ENCODE peak calls at places on chromosomes 13 and 19, in eight cellular contexts. U is GM23338, K is mucosa of descending colon, J is A549, S is aorta, L is K562, X is gastrocnemius medialis, A is GM23248. E is an unnamed sample. For H3K4me1, the result is how much of the 10 kb centered on the place peaks cover.

GRCh38 chr13:61036715-61037114 is 378.9 kb downstream of the PCDH20 start:
- DNase-seq in U (no peak), X (no peak), S (no peak), L (no peak), A (no peak), K (no peak), J (no peak), E (no peak)

GRCh38 chr13:106612688-106613087 is 44.8 kb upstream of the ARGLU1 start:
- DNase-seq in S (peak), A (peak), K (no peak), U (no peak), X (peak), J (no peak), L (no peak), E (peak)

GRCh38 chr19:23996549-23996948 is 81.9 kb downstream of the ZNF726 start:
- DNase-seq in A (peak), X (no peak), K (no peak), S (no peak), J (peak), L (peak), U (peak), E (no peak)

GRCh38 chr19:40576181-40576584 is 490 bp upstream of the SHKBP1 start:
- DNase-seq in X (no peak), U (peak), L (no peak), A (no peak), J (no peak), S (no peak), K (peak), E (no peak)

GRCh38 chr19:1469936-1470863 is 8.8 kb downstream of the C19orf25 start:
- DNase-seq in S (no peak), U (peak), L (peak), A (peak), J (no peak), X (no peak), K (peak), E (peak)

GRCh38 chr19:58409010-58409790 is 751 bp downstream of the ZNF584 start:
- DNase-seq in X (no peak), S (peak), L (no peak), U (peak), K (no peak), A (peak), J (no peak), E (no peak)

GRCh38 chr13:73551736-73552135 is 492.9 kb downstream of the KLF5 start:
- DNase-seq in S (no peak), J (no peak), X (no peak), L (no peak), K (no peak), U (no peak), A (no peak), E (no peak)

GRCh38 chr19:15424692-15425272 is 6.0 kb upstream of the AKAP8L start:
- DNase-seq in U (no peak), X (no peak), L (no peak), K (no peak), J (no peak), S (no peak), A (no peak), E (no peak)

GRCh38 chr13:94548382-94549240 is 47.3 kb downstream of the TGDS start:
- DNase-seq in X (peak), A (peak), J (peak), S (no peak), K (peak), L (no peak), U (peak), E (peak)

GRCh38 chr19:584240-585001 is 5.3 kb upstream of the HCN2 start:
- DNase-seq in A (peak), L (peak), U (peak), X (no peak), J (no peak), S (no peak), K (no peak), E (peak)

GRCh38 chr19:11710313-11710712 is 28.4 kb downstream of the ZNF823 start:
- DNase-seq in A (no peak), X (no peak), J (no peak), K (no peak), S (no peak), U (no peak), L (no peak), E (no peak)

GRCh38 chr13:75993823-75994222 is 357.7 kb downstream of the LMO7 start:
- DNase-seq in U (no peak), J (no peak), L (no peak), K (no peak), S (no peak), X (no peak), A (no peak), E (no peak)

GRCh38 chr19:17077447-17078028 is 2.0 kb downstream of the MYO9B start:
- DNase-seq in A (no peak), K (no peak), S (no peak), U (no peak), X (no peak), J (no peak), L (no peak), E (no peak)

GRCh38 chr19:23956051-23956450 is 41.4 kb downstream of the ZNF726 start:
- DNase-seq in K (no peak), J (no peak), S (no peak), A (no peak), L (no peak), X (no peak), U (no peak), E (no peak)

GRCh38 chr13:114067381-114067885 is 65.0 kb downstream of the RASA3 start:
- DNase-seq in J (no peak), K (peak), A (peak), U (no peak), X (no peak), L (no peak), S (peak), E (no peak)

GRCh38 chr13:35804901-35805300 is 326.3 kb downstream of the DCLK1 start:
- DNase-seq in X (no peak), K (no peak), A (peak), J (no peak), S (no peak), U (no peak), L (no peak), E (no peak)

GRCh38 chr19:30637926-30638325 is 265.7 kb downstream of the ZNF536 start:
- DNase-seq in L (no peak), K (no peak), S (no peak), X (no peak), J (no peak), A (no peak), U (no peak), E (no peak)

GRCh38 chr19:57949296-57949695 is 1.8 kb upstream of the ZNF256 start:
- DNase-seq in S (no peak), U (no peak), K (no peak), A (no peak), X (no peak), L (no peak), J (no peak), E (no peak)

GRCh38 chr13:40666905-40667621 is 622 bp upstream of the FOXO1 start:
- DNase-seq in J (peak), A (peak), U (peak), X (peak), L (peak), K (peak), S (peak), E (peak)

GRCh38 chr13:33863390-33863789 is 45.4 kb downstream of the RFC3 start:
- DNase-seq in X (no peak), L (no peak), J (no peak), K (no peak), S (no peak), U (no peak), A (no peak), E (no peak)

GRCh38 chr19:39212377-39212742 is 8.3 kb upstream of the SYCN start:
- DNase-seq in U (peak), X (no peak), K (no peak), S (no peak), L (peak), J (no peak), A (peak), E (no peak)

GRCh38 chr13:53121131-53121773 is 92.6 kb downstream of the OLFM4 start:
- DNase-seq in A (no peak), J (no peak), S (no peak), U (peak), L (no peak), K (no peak), X (no peak), E (no peak)

GRCh38 chr13:43574601-43575000 is 212.2 kb downstream of the ENOX1 start:
- DNase-seq in X (no peak), U (no peak), L (no peak), A (no peak), J (no peak), K (no peak), S (no peak), E (no peak)

GRCh38 chr13:51728275-51728673 is 75.7 kb downstream of the DHRS12 start:
- DNase-seq in K (no peak), L (no peak), S (no peak), U (no peak), X (no peak), A (no peak), J (no peak), E (no peak)

GRCh38 chr13:51727634-51728274 is 76.2 kb downstream of the DHRS12 start:
- DNase-seq in A (no peak), S (no peak), L (no peak), U (no peak), X (no peak), J (no peak), K (no peak), E (no peak)

GRCh38 chr13:51728972-51729371 is 75.0 kb downstream of the DHRS12 start:
- DNase-seq in L (no peak), X (no peak), K (no peak), A (peak), S (no peak), U (peak), J (no peak), E (no peak)

GRCh38 chr13:51724721-51725120 is 79.2 kb downstream of the DHRS12 start:
- DNase-seq in X (no peak), U (no peak), J (no peak), S (no peak), L (no peak), A (no peak), K (no peak), E (no peak)

DNA sequence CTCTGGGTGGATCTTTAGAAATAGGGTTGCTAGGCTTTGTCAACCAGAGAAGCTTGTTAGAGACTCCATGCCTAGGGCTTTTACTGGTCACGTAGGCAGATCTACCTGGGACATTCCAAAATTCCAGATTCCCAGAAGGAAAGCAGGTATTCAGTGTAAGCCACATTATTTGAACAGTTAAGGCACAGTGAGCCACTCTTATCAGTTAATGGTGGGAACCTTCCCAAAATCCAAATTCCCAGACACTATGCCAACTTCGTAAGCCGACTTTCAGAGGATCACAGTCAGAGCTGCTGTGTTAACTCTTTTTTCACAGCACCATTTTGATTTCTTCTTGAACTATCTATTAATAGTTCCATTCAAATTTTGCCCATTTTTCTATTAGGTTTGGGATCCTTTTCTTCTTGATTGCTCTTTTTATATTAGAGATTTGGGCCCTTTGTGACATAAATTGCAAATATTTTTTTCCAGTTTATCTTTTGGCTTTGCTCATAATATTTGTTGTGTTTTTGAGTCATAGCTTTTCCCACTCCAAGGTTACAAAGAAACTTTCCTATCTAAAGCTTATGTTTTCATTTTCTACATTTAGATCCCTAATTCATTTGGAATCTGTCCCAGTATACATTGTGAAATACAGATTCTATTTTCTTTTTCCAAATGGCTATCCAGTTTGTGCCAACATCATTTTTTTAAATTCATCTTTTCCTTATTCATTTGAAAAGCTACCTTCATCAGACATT is 77.3 kb downstream of the DHRS12 start:
- DNase-seq in K (no peak), A (peak), S (no peak), X (no peak), U (no peak), L (no peak), J (no peak), E (no peak)
- H3K4me1 ChIP-seq in K (under half), A (half or more), S (under half), X (under half), U (under half), L (under half), J (half or more), E (half or more)

DNA sequence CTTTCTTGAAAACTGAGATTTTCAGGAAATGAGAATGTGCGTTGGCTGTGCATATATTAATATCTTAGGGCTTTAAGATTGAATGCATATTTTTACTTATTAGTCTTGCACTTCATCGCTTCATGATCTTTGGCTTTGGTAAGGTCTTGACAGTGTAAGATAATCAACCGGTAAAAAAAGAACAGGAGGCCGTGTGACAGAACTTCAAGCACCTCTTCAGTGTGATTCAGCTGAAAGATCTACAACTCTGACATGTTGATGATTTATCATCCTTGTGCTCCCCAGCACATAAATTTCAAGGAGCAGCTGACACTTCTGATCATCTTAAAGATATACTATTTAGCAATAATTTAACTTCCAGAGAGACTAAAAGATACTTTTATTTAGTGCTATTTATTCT is 195.1 kb downstream of the HS6ST3 start:
- DNase-seq in A (no peak), S (no peak), K (no peak), X (no peak), L (no peak), U (no peak), J (no peak), E (no peak)
- H3K4me3 ChIP-seq in A (no peak), S (no peak), K (no peak), X (no peak), L (no peak), U (no peak), J (no peak), E (no peak)

GRCh38 chr19:44745386-44745831 is 3.1 kb upstream of the BCL3 start:
- DNase-seq in U (peak), J (peak), A (peak), K (peak), L (no peak), S (peak), X (peak), E (peak)
- H3K4me1 ChIP-seq in U (under half), J (half or more), A (under half), K (half or more), L (under half), S (under half), X (under half), E (under half)

DNA sequence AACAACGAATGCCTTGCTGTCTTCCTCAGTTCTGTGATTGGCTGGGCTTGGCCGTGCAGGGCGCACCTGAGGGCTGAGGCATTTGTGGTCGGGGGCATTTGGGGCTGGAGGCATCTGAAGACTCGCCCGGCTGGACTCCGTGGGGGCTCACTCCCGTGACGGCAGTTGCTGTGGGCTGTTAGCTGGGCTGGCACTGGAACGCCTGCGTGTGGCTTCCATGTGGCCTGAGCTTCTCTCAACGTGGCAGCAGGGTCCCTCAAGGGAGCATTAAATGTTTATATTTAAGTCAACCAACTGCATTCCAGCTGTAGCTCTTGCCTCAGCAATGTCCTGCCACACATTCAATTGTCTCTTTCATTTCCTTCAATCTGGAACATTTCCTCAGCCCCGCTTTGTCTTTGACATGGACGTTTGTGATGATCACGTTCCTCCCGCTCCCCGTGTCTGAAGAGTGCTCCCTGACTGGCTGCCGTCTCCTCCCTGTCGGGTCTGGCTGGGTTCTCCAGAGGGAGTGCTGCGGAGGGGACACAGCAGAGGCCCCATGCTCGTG is 21.0 kb downstream of the CCDC8 start:
- DNase-seq in J (no peak), S (peak), L (no peak), A (peak), K (peak), U (no peak), X (no peak), E (no peak)
- H3K4me3 ChIP-seq in J (no peak), S (no peak), L (no peak), A (no peak), K (no peak), U (no peak), X (no peak), E (no peak)

GRCh38 chr19:42282036-42282762 is 13.1 kb downstream of the CIC start:
- DNase-seq in L (no peak), J (peak), K (no peak), A (peak), U (no peak), S (no peak), X (no peak), E (peak)
- H3K4me1 ChIP-seq in L (half or more), J (half or more), K (half or more), A (half or more), U (under half), S (under half), X (half or more), E (under half)

DNA sequence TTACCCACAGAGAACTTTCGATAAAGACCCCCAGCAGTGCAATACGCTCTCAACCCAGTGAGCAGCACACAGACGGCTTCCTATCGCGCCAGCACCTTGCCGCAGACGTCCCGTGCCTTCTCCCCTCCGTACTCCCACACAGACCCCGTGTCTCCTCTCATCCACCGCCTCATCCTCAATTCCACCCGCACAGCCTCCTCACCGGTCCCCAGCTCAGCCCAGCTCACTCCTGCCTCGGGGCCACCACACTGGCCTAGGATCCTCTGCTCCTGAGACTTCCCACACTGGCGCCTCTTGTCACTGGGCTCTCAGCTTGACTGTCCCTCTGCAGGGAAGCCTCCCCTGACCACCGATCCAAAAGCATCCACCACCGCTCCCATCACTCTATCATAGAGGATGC is 9.0 kb downstream of the MLLT1 start:
- DNase-seq in A (no peak), K (no peak), U (no peak), L (no peak), X (no peak), S (no peak), J (no peak), E (no peak)
- H3K4me3 ChIP-seq in A (peak), K (no peak), U (no peak), L (no peak), X (no peak), S (no peak), J (no peak), E (peak)

GRCh38 chr13:110343241-110343865 is 36.3 kb downstream of the COL4A2 start:
- DNase-seq in U (no peak), L (no peak), X (no peak), S (no peak), K (no peak), J (no peak), A (no peak), E (no peak)
- H3K4me1 ChIP-seq in U (under half), L (under half), X (under half), S (under half), K (under half), J (under half), A (under half), E (half or more)

DNA sequence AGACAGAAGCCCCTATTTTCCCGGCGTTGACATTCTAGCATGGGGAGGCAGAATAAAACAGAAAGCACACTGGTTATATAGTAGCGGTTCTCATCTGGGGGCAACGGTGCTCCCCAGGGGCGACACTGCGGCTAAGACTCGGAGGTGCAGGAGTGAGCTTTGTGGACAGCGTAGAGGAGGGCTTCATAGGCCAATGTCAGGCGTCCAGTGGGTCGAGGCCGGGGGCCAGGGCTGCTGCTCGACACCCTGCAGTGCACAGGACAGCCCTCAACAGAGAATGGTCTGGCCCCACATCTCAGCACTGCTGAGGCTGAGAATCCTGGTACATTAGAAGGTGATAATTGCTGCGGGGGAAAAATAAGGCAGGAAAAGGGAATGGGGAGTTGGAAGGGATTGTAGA is 1.5 kb downstream of the ZNF628 start:
- DNase-seq in J (no peak), K (peak), L (no peak), A (no peak), X (no peak), U (no peak), S (no peak), E (no peak)
- H3K4me3 ChIP-seq in J (peak), K (no peak), L (peak), A (peak), X (peak), U (no peak), S (no peak), E (peak)

E was measured in heart right ventricle.